ENCODE peak calls at places on chromosome X, in four cellular contexts. One of them, this sample, is unnamed.

GRCh38 chrX:45683914-45684313 is 483.2 kb upstream of the DIPK2B start:
- DNase-seq in tibial artery: no peak
- DNase-seq in GM12865: no peak
- DNase-seq in Calu3: no peak
- DNase-seq in this sample: no peak

GRCh38 chrX:139892512-139892911 is 40.3 kb downstream of the ATP11C start:
- DNase-seq in tibial artery: no peak
- DNase-seq in GM12865: peak; percentile 60
- DNase-seq in Calu3: no peak
- DNase-seq in this sample: peak; percentile 6

GRCh38 chrX:15524417-15524816 is 23.8 kb downstream of the BMX start:
- DNase-seq in tibial artery: no peak
- DNase-seq in GM12865: no peak
- DNase-seq in Calu3: no peak
- DNase-seq in this sample: no peak

GRCh38 chrX:145751943-145752342 is 65.7 kb upstream of the SLITRK2 start:
- DNase-seq in tibial artery: no peak
- DNase-seq in GM12865: no peak
- DNase-seq in Calu3: no peak
- DNase-seq in this sample: no peak

GRCh38 chrX:100928660-100929613 is at the start of gene XKRX:
- DNase-seq in tibial artery: peak; percentile 21
- DNase-seq in GM12865: peak; percentile 52
- DNase-seq in Calu3: peak; percentile 53
- DNase-seq in this sample: peak; percentile 49

GRCh38 chrX:37380920-37381319 is 31.8 kb downstream of the PRRG1 start:
- DNase-seq in tibial artery: no peak
- DNase-seq in GM12865: no peak
- DNase-seq in Calu3: peak; percentile 48
- DNase-seq in this sample: no peak

GRCh38 chrX:154516655-154517100 is 646 bp upstream of the FAM3A start:
- DNase-seq in tibial artery: peak; percentile 44
- DNase-seq in GM12865: no peak
- DNase-seq in Calu3: no peak
- DNase-seq in this sample: no peak

GRCh38 chrX:121308276-121308805 is 260.9 kb downstream of the GLUD2 start:
- DNase-seq in tibial artery: peak; percentile 28
- DNase-seq in GM12865: peak; percentile 64
- DNase-seq in Calu3: peak; percentile 36
- DNase-seq in this sample: peak; percentile 22

GRCh38 chrX:49188468-49189076 is 2.4 kb upstream of the PRICKLE3 start:
- DNase-seq in tibial artery: no peak
- DNase-seq in GM12865: no peak
- DNase-seq in Calu3: no peak
- DNase-seq in this sample: no peak

GRCh38 chrX:154401045-154401799 is 3.0 kb downstream of the RPL10 start:
- DNase-seq in tibial artery: no peak
- DNase-seq in GM12865: peak; percentile 68
- DNase-seq in Calu3: no peak
- DNase-seq in this sample: no peak

GRCh38 chrX:73448379-73448778 is 1.5 kb downstream of the CDX4 start:
- DNase-seq in tibial artery: no peak
- DNase-seq in GM12865: no peak
- DNase-seq in Calu3: no peak
- DNase-seq in this sample: no peak

GRCh38 chrX:67523002-67523711 is 20.7 kb upstream of the AR start:
- DNase-seq in tibial artery: no peak
- DNase-seq in GM12865: no peak
- DNase-seq in Calu3: no peak
- DNase-seq in this sample: no peak

GRCh38 chrX:43225626-43226328 is 430.3 kb upstream of the MAOA start:
- DNase-seq in tibial artery: no peak
- DNase-seq in GM12865: no peak
- DNase-seq in Calu3: no peak
- DNase-seq in this sample: no peak

GRCh38 chrX:72280210-72280882 is 3.3 kb upstream of the RPS4X start:
- DNase-seq in tibial artery: no peak
- DNase-seq in GM12865: no peak
- DNase-seq in Calu3: no peak
- DNase-seq in this sample: no peak

GRCh38 chrX:30060718-30061117 is 154.6 kb upstream of the MAGEB2 start:
- DNase-seq in tibial artery: no peak
- DNase-seq in GM12865: peak; percentile 25
- DNase-seq in Calu3: peak; percentile 18
- DNase-seq in this sample: no peak

GRCh38 chrX:125710403-125711062 is 390.9 kb downstream of the TEX13C start:
- DNase-seq in tibial artery: no peak
- DNase-seq in GM12865: no peak
- DNase-seq in Calu3: no peak
- DNase-seq in this sample: no peak

GRCh38 chrX:72294497-72294896 is 11.2 kb downstream of the CITED1 start:
- DNase-seq in tibial artery: no peak
- DNase-seq in GM12865: no peak
- DNase-seq in Calu3: no peak
- DNase-seq in this sample: no peak

GRCh38 chrX:46327229-46328081 is 217.8 kb downstream of the ZNF674 start:
- DNase-seq in tibial artery: no peak
- DNase-seq in GM12865: no peak
- DNase-seq in Calu3: peak; percentile 77
- DNase-seq in this sample: no peak

GRCh38 chrX:49166914-49167739 is 4.6 kb downstream of the MAGIX start:
- DNase-seq in tibial artery: peak; percentile 81
- DNase-seq in GM12865: peak; percentile 62
- DNase-seq in Calu3: peak; percentile 70
- DNase-seq in this sample: no peak

GRCh38 chrX:41734530-41734929 is 10.5 kb downstream of the GPR82 start:
- DNase-seq in tibial artery: no peak
- DNase-seq in GM12865: peak; percentile 28
- DNase-seq in Calu3: peak; percentile 4
- DNase-seq in this sample: no peak

GRCh38 chrX:72247206-72247944 is 8.5 kb upstream of the ERCC6L start:
- DNase-seq in tibial artery: no peak
- DNase-seq in GM12865: no peak
- DNase-seq in Calu3: peak; percentile 34
- DNase-seq in this sample: no peak

GRCh38 chrX:31271615-31272471 is 200.0 kb upstream of the FTHL17 start:
- DNase-seq in tibial artery: no peak
- DNase-seq in GM12865: no peak
- DNase-seq in Calu3: no peak
- DNase-seq in this sample: no peak

GRCh38 chrX:118552501-118552900 is 56.9 kb downstream of the DOCK11 start:
- DNase-seq in tibial artery: peak; percentile 45
- DNase-seq in GM12865: no peak
- DNase-seq in Calu3: no peak
- DNase-seq in this sample: no peak

GRCh38 chrX:109600114-109600710 is 24.8 kb downstream of the KCNE5 start:
- DNase-seq in tibial artery: peak; percentile 28
- DNase-seq in GM12865: no peak
- DNase-seq in Calu3: no peak
- DNase-seq in this sample: peak; percentile 6

GRCh38 chrX:17616936-17617335 is 120.4 kb upstream of the SCML1 start:
- DNase-seq in tibial artery: no peak
- DNase-seq in GM12865: no peak
- DNase-seq in Calu3: no peak
- DNase-seq in this sample: no peak

GRCh38 chrX:124226129-124226528 is 106.3 kb upstream of the TEX13D start:
- DNase-seq in tibial artery: no peak
- DNase-seq in GM12865: no peak
- DNase-seq in Calu3: no peak
- DNase-seq in this sample: no peak

GRCh38 chrX:19888419-19888879 is 1.0 kb upstream of the SH3KBP1 start:
- DNase-seq in tibial artery: peak; percentile 24
- DNase-seq in GM12865: peak; percentile 65
- DNase-seq in Calu3: peak; percentile 56
- DNase-seq in this sample: peak; percentile 52

GRCh38 chrX:132226169-132226568 is 6.9 kb upstream of the RAP2C start:
- DNase-seq in tibial artery: no peak
- DNase-seq in GM12865: no peak
- DNase-seq in Calu3: no peak
- DNase-seq in this sample: no peak

GRCh38 chrX:45347877-45348675 is 147.4 kb upstream of the DIPK2B start:
- DNase-seq in tibial artery: no peak
- DNase-seq in GM12865: no peak
- DNase-seq in Calu3: no peak
- DNase-seq in this sample: no peak

GRCh38 chrX:70129811-70130210 is 3.4 kb upstream of the IGBP1 start:
- DNase-seq in tibial artery: no peak
- DNase-seq in GM12865: no peak
- DNase-seq in Calu3: no peak
- DNase-seq in this sample: no peak

GRCh38 chrX:70133303-70134115 is at the start of gene IGBP1:
- DNase-seq in tibial artery: peak; percentile 79
- DNase-seq in GM12865: peak; percentile 88
- DNase-seq in Calu3: peak; percentile 89
- DNase-seq in this sample: peak; percentile 78

GRCh38 chrX:70134116-70134477 is 850 bp downstream of the IGBP1 start:
- DNase-seq in tibial artery: no peak
- DNase-seq in GM12865: no peak
- DNase-seq in Calu3: no peak
- DNase-seq in this sample: no peak

GRCh38 chrX:70132877-70133302 is 357 bp upstream of the IGBP1 start:
- DNase-seq in tibial artery: no peak
- DNase-seq in GM12865: no peak
- DNase-seq in Calu3: no peak
- DNase-seq in this sample: no peak

DNA sequence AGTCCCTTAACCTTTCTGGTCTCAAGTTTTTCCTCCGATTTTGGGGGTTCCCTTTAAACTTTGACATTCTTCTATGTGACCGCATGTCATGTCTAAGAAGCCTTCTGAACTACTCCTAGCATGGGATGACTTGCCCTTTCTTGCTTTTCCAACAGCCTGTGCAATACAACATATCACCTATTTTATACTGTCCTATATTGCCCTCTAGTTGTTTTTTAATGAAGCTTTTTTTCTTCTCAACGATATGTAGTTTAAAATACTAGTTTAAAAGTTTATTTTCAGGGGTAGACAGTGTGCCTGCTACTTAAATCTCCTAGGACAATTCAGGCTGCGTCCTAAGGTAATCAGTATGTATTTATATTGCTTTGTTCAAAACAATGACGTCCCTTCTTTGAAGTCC is 1.0 kb upstream of the IGBP1 start:
- DNase-seq in tibial artery: no peak
- DNase-seq in GM12865: no peak
- DNase-seq in Calu3: no peak
- DNase-seq in this sample: no peak
- TF ChIP-seq CTCF in tibial artery: no peak
- TF ChIP-seq CTCF in GM12865: no peak
- TF ChIP-seq CTCF in Calu3: no peak
- TF ChIP-seq CTCF in this sample: no peak

DNA sequence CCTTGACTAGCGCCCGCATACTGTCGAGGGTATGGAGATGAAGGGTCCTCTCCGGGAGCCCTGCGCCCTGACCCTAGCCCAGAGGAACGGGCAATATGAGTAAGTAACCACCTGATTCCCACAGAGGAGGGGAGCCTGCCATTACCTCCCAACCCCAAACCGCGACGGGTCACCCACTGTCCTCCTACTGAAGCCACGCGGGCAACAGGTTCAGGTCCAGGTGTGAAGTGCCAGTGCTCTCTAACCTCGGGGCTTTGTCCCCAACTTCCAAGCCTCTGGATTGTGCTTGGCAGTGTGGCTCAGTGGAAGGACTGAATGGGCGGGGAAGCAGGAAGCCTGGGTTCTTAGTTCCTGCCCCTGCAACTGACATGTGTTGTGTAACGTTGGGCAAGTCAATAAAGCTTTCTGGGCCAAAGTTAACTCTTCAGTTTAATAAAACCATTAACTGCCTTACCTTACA is 696 bp downstream of the OCRL start:
- DNase-seq in tibial artery: peak; percentile 24
- DNase-seq in GM12865: no peak
- DNase-seq in Calu3: peak; percentile 22
- DNase-seq in this sample: peak; percentile 26
- TF ChIP-seq CTCF in tibial artery: no peak
- TF ChIP-seq CTCF in GM12865: no peak
- TF ChIP-seq CTCF in Calu3: no peak
- TF ChIP-seq CTCF in this sample: no peak

GRCh38 chrX:107025538-107025937 is 25.5 kb upstream of the MORC4 start:
- DNase-seq in tibial artery: no peak
- DNase-seq in GM12865: peak; percentile 20
- DNase-seq in Calu3: peak; percentile 14
- DNase-seq in this sample: peak; percentile 9
- TF ChIP-seq CTCF in tibial artery: peak; percentile 29
- TF ChIP-seq CTCF in GM12865: peak; percentile 37
- TF ChIP-seq CTCF in Calu3: peak; percentile 20
- TF ChIP-seq CTCF in this sample: peak; percentile 37

DNA sequence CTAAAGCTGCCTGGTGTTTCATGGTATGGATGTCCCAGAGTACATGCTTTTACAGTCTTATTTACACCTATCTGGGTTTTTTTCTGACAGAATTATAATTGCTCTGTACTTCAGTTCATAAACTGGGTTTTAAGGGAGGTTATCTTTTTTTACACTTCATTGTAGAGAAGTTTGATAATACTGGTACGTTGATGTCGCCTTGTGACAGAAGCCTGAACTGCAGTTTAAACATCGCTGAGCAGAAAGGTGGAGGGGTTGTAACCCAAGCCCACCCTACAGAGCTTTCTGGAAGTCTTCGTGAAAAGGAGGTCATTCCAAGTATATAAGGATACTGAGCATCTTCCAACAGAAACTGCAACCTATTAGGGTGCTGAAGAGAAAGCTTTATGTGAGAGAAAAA is 46.4 kb downstream of the BEX1 start:
- DNase-seq in tibial artery: no peak
- DNase-seq in GM12865: no peak
- DNase-seq in Calu3: no peak
- DNase-seq in this sample: no peak
- TF ChIP-seq CTCF in tibial artery: no peak
- TF ChIP-seq CTCF in GM12865: no peak
- TF ChIP-seq CTCF in Calu3: no peak
- TF ChIP-seq CTCF in this sample: no peak

GRCh38 chrX:26032141-26032917 is 105.8 kb upstream of the MAGEB18 start:
- DNase-seq in tibial artery: no peak
- DNase-seq in GM12865: no peak
- DNase-seq in Calu3: no peak
- DNase-seq in this sample: no peak
- TF ChIP-seq CTCF in tibial artery: no peak
- TF ChIP-seq CTCF in GM12865: no peak
- TF ChIP-seq CTCF in Calu3: no peak
- TF ChIP-seq CTCF in this sample: no peak

GRCh38 chrX:110669572-110669971 is 126.0 kb downstream of the CHRDL1 start:
- DNase-seq in tibial artery: no peak
- DNase-seq in GM12865: no peak
- DNase-seq in Calu3: no peak
- DNase-seq in this sample: no peak

GRCh38 chrX:110665223-110665622 is 130.4 kb downstream of the CHRDL1 start:
- DNase-seq in tibial artery: peak; percentile 19
- DNase-seq in GM12865: no peak
- DNase-seq in Calu3: no peak
- DNase-seq in this sample: no peak

GRCh38 chrX:110671068-110671803 is 124.4 kb downstream of the CHRDL1 start:
- DNase-seq in tibial artery: no peak
- DNase-seq in GM12865: peak; percentile 29
- DNase-seq in Calu3: no peak
- DNase-seq in this sample: no peak

GRCh38 chrX:110667706-110668105 is 127.9 kb downstream of the CHRDL1 start:
- DNase-seq in tibial artery: no peak
- DNase-seq in GM12865: no peak
- DNase-seq in Calu3: peak; percentile 3
- DNase-seq in this sample: no peak

GRCh38 chrX:110665636-110666035 is 130.0 kb downstream of the CHRDL1 start:
- DNase-seq in tibial artery: peak; percentile 21
- DNase-seq in GM12865: peak; percentile 18
- DNase-seq in Calu3: peak; percentile 69
- DNase-seq in this sample: no peak
- TF ChIP-seq CTCF in tibial artery: no peak
- TF ChIP-seq CTCF in GM12865: peak; percentile 58
- TF ChIP-seq CTCF in Calu3: peak; percentile 45
- TF ChIP-seq CTCF in this sample: peak; percentile 54